ENCODE peak calls at places on chromosomes 7 and 10, in six cellular contexts. R, U, P, B, O and N are unnamed samples.

GRCh38 chr10:120260446-120260845 is 196.6 kb upstream of the PLPP4 start:
- DNase-seq in R (no peak), U (no peak), P (no peak), B (no peak), O (no peak), N (no peak)

GRCh38 chr7:136009488-136010079 is 32.4 kb upstream of the MTPN start:
- DNase-seq in R (peak), U (no peak), P (peak), B (peak), O (peak), N (no peak)

GRCh38 chr10:47024399-47025252 is 113.4 kb downstream of the PTPN20 start:
- DNase-seq in R (peak), U (peak), P (peak), B (peak), O (peak), N (peak)

GRCh38 chr10:89032141-89032814 is 41.7 kb downstream of the FAS start:
- DNase-seq in R (peak), U (no peak), P (no peak), B (peak), O (no peak), N (peak)

GRCh38 chr10:90817173-90817889 is 40.5 kb downstream of the HTR7 start:
- DNase-seq in R (no peak), U (no peak), P (no peak), B (peak), O (no peak), N (no peak)

GRCh38 chr10:132554053-132554990 is 16.7 kb downstream of the INPP5A start:
- DNase-seq in R (no peak), U (no peak), P (no peak), B (no peak), O (no peak), N (no peak)

GRCh38 chr7:326845-327304 is 36.9 kb downstream of the FOXL3 start:
- DNase-seq in R (no peak), U (no peak), P (no peak), B (peak), O (no peak), N (no peak)

GRCh38 chr7:155763721-155764431 is 48.4 kb downstream of the SHH start:
- DNase-seq in R (no peak), U (no peak), P (peak), B (no peak), O (peak), N (peak)

GRCh38 chr10:70943806-70944466 is 55.6 kb upstream of the PCBD1 start:
- DNase-seq in R (no peak), U (no peak), P (no peak), B (no peak), O (no peak), N (no peak)